ENCODE peak calls at places on chromosome 4, in eight cellular contexts. One of them, this sample, is unnamed.

GRCh38 chr4:23972202-23972601 is 82.4 kb upstream of the PPARGC1A start:
- DNase-seq in endothelial cell of umbilical vein: no peak
- DNase-seq in testis: no peak
- DNase-seq in stomach: no peak
- DNase-seq in HCT116: no peak
- DNase-seq in lower leg skin: no peak
- DNase-seq in body of pancreas: no peak
- DNase-seq in prostate gland: no peak
- DNase-seq in this sample: no peak

GRCh38 chr4:62487016-62487415 is 1286.9 kb downstream of the ADGRL3 start:
- DNase-seq in endothelial cell of umbilical vein: no peak
- DNase-seq in testis: no peak
- DNase-seq in stomach: no peak
- DNase-seq in HCT116: no peak
- DNase-seq in lower leg skin: no peak
- DNase-seq in body of pancreas: no peak
- DNase-seq in prostate gland: no peak
- DNase-seq in this sample: no peak

GRCh38 chr4:32290102-32290501 is 1569.9 kb downstream of the PCDH7 start:
- DNase-seq in endothelial cell of umbilical vein: no peak
- DNase-seq in testis: no peak
- DNase-seq in stomach: no peak
- DNase-seq in HCT116: no peak
- DNase-seq in lower leg skin: no peak
- DNase-seq in body of pancreas: no peak
- DNase-seq in prostate gland: no peak
- DNase-seq in this sample: no peak

GRCh38 chr4:80235451-80235850 is 31.0 kb upstream of the FGF5 start:
- DNase-seq in endothelial cell of umbilical vein: no peak
- DNase-seq in testis: no peak
- DNase-seq in stomach: no peak
- DNase-seq in HCT116: no peak
- DNase-seq in lower leg skin: no peak
- DNase-seq in body of pancreas: no peak
- DNase-seq in prostate gland: no peak
- DNase-seq in this sample: no peak

GRCh38 chr4:125091031-125091540 is 223.7 kb upstream of the FAT4 start:
- DNase-seq in endothelial cell of umbilical vein: no peak
- DNase-seq in testis: no peak
- DNase-seq in stomach: no peak
- DNase-seq in HCT116: no peak
- DNase-seq in lower leg skin: no peak
- DNase-seq in body of pancreas: no peak
- DNase-seq in prostate gland: no peak
- DNase-seq in this sample: no peak

GRCh38 chr4:109989044-109989443 is 76.4 kb downstream of the EGF start:
- DNase-seq in endothelial cell of umbilical vein: no peak
- DNase-seq in testis: no peak
- DNase-seq in stomach: no peak
- DNase-seq in HCT116: peak
- DNase-seq in lower leg skin: no peak
- DNase-seq in body of pancreas: no peak
- DNase-seq in prostate gland: peak
- DNase-seq in this sample: no peak

GRCh38 chr4:102598102-102598758 is 97.1 kb downstream of the NFKB1 start:
- DNase-seq in endothelial cell of umbilical vein: no peak
- DNase-seq in testis: no peak
- DNase-seq in stomach: no peak
- DNase-seq in HCT116: no peak
- DNase-seq in lower leg skin: no peak
- DNase-seq in body of pancreas: no peak
- DNase-seq in prostate gland: no peak
- DNase-seq in this sample: no peak

GRCh38 chr4:119841361-119841760 is 212.8 kb upstream of the PDE5A start:
- DNase-seq in endothelial cell of umbilical vein: no peak
- DNase-seq in testis: no peak
- DNase-seq in stomach: no peak
- DNase-seq in HCT116: no peak
- DNase-seq in lower leg skin: no peak
- DNase-seq in body of pancreas: no peak
- DNase-seq in prostate gland: no peak
- DNase-seq in this sample: no peak

GRCh38 chr4:749771-750666 is 44.4 kb downstream of the PCGF3 start:
- DNase-seq in endothelial cell of umbilical vein: peak
- DNase-seq in testis: no peak
- DNase-seq in stomach: no peak
- DNase-seq in HCT116: no peak
- DNase-seq in lower leg skin: no peak
- DNase-seq in body of pancreas: no peak
- DNase-seq in prostate gland: no peak
- DNase-seq in this sample: no peak

GRCh38 chr4:2796261-2797187 is 3.6 kb downstream of the SH3BP2 start:
- DNase-seq in endothelial cell of umbilical vein: peak
- DNase-seq in testis: no peak
- DNase-seq in stomach: peak
- DNase-seq in HCT116: no peak
- DNase-seq in lower leg skin: peak
- DNase-seq in body of pancreas: peak
- DNase-seq in prostate gland: peak
- DNase-seq in this sample: peak

GRCh38 chr4:124810814-124811213 is 98.3 kb upstream of the ANKRD50 start:
- DNase-seq in endothelial cell of umbilical vein: no peak
- DNase-seq in testis: no peak
- DNase-seq in stomach: no peak
- DNase-seq in HCT116: no peak
- DNase-seq in lower leg skin: no peak
- DNase-seq in body of pancreas: no peak
- DNase-seq in prostate gland: no peak
- DNase-seq in this sample: no peak

GRCh38 chr4:183733181-183733580 is 74.1 kb downstream of the TRAPPC11 start:
- DNase-seq in endothelial cell of umbilical vein: no peak
- DNase-seq in testis: no peak
- DNase-seq in stomach: no peak
- DNase-seq in HCT116: no peak
- DNase-seq in lower leg skin: no peak
- DNase-seq in body of pancreas: no peak
- DNase-seq in prostate gland: no peak
- DNase-seq in this sample: no peak

GRCh38 chr4:187354740-187355139 is 631.1 kb upstream of the FAT1 start:
- DNase-seq in endothelial cell of umbilical vein: no peak
- DNase-seq in testis: no peak
- DNase-seq in stomach: no peak
- DNase-seq in HCT116: no peak
- DNase-seq in lower leg skin: no peak
- DNase-seq in body of pancreas: no peak
- DNase-seq in prostate gland: peak
- DNase-seq in this sample: no peak
- TF ChIP-seq POLR2A in endothelial cell of umbilical vein: no peak
- TF ChIP-seq POLR2A in testis: no peak
- TF ChIP-seq POLR2A in stomach: no peak
- TF ChIP-seq POLR2A in HCT116: no peak
- TF ChIP-seq POLR2A in lower leg skin: no peak
- TF ChIP-seq POLR2A in body of pancreas: no peak
- TF ChIP-seq POLR2A in prostate gland: no peak
- TF ChIP-seq POLR2A in this sample: no peak

GRCh38 chr4:87975466-87975865 is at the start of gene SPP1:
- DNase-seq in endothelial cell of umbilical vein: no peak
- DNase-seq in testis: peak
- DNase-seq in stomach: no peak
- DNase-seq in HCT116: no peak
- DNase-seq in lower leg skin: no peak
- DNase-seq in body of pancreas: peak
- DNase-seq in prostate gland: no peak
- DNase-seq in this sample: no peak
- TF ChIP-seq CTCF in endothelial cell of umbilical vein: no peak
- TF ChIP-seq CTCF in testis: no peak
- TF ChIP-seq CTCF in stomach: no peak
- TF ChIP-seq CTCF in HCT116: no peak
- TF ChIP-seq CTCF in lower leg skin: no peak
- TF ChIP-seq CTCF in body of pancreas: no peak
- TF ChIP-seq CTCF in prostate gland: no peak
- TF ChIP-seq CTCF in this sample: no peak

DNA sequence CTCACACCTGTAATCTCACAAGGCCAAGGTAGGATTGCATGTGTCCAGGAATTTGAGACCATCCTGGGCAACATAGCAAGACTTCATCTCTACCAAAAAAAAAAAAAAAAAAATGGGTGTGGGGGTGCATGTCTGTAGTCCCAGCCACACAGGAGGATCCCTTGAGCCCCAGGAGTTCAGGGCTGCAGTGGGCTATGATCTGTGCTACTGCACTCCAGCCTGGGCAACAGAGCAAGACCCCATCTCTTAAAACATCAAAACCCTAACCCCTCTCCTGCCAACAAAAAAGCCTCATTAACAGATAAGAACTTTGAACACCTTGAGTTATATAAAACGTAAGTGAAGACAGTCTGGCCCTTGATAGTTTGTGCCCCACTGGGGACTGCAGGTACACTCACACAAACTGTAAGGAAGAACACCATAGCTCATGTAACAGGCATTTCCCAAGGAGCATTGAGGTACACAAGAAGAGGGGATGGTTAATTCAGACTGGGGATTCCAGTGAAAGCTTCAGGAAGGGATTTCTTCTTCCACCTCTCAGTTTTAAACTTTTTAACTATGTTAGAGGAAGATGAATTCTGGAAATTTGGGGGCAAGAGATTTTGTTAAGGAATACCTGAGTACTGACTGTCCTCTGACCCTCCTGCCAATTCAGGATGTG is 34.7 kb downstream of the RBPJ start:
- DNase-seq in endothelial cell of umbilical vein: no peak
- DNase-seq in testis: no peak
- DNase-seq in stomach: no peak
- DNase-seq in HCT116: no peak
- DNase-seq in lower leg skin: no peak
- DNase-seq in body of pancreas: no peak
- DNase-seq in prostate gland: no peak
- DNase-seq in this sample: no peak
- TF ChIP-seq POLR2A in endothelial cell of umbilical vein: no peak
- TF ChIP-seq POLR2A in testis: no peak
- TF ChIP-seq POLR2A in stomach: no peak
- TF ChIP-seq POLR2A in HCT116: no peak
- TF ChIP-seq POLR2A in lower leg skin: no peak
- TF ChIP-seq POLR2A in body of pancreas: no peak
- TF ChIP-seq POLR2A in prostate gland: no peak
- TF ChIP-seq POLR2A in this sample: no peak

DNA sequence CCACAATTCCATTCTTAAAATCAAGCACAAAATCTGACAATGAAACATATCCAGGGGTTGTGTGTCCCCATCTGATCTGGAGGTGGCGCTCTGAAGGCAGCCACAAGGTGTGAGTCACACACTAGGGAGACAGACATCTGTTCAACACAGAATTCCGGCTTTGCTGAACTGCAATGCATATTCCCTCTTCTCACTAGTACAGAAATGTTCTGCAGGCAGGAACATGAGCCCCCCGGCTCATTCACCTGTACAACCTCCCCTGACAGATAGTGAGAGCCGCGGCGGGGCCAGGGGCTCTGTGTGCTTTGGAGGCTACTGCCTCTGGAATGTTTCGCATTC is 41.9 kb downstream of the WDR1 start:
- DNase-seq in endothelial cell of umbilical vein: peak
- DNase-seq in testis: no peak
- DNase-seq in stomach: peak
- DNase-seq in HCT116: no peak
- DNase-seq in lower leg skin: peak
- DNase-seq in body of pancreas: peak
- DNase-seq in prostate gland: no peak
- DNase-seq in this sample: no peak
- TF ChIP-seq CTCF in endothelial cell of umbilical vein: peak
- TF ChIP-seq CTCF in testis: no peak
- TF ChIP-seq CTCF in stomach: no peak
- TF ChIP-seq CTCF in HCT116: peak
- TF ChIP-seq CTCF in lower leg skin: no peak
- TF ChIP-seq CTCF in body of pancreas: no peak
- TF ChIP-seq CTCF in prostate gland: no peak
- TF ChIP-seq CTCF in this sample: no peak

GRCh38 chr4:26583865-26584652 is at the start of gene TBC1D19:
- DNase-seq in endothelial cell of umbilical vein: peak
- DNase-seq in testis: peak
- DNase-seq in stomach: peak
- DNase-seq in HCT116: peak
- DNase-seq in lower leg skin: peak
- DNase-seq in body of pancreas: peak
- DNase-seq in prostate gland: peak
- DNase-seq in this sample: peak
- TF ChIP-seq POLR2A in endothelial cell of umbilical vein: peak
- TF ChIP-seq POLR2A in testis: no peak
- TF ChIP-seq POLR2A in stomach: no peak
- TF ChIP-seq POLR2A in HCT116: peak
- TF ChIP-seq POLR2A in lower leg skin: no peak
- TF ChIP-seq POLR2A in body of pancreas: peak
- TF ChIP-seq POLR2A in prostate gland: peak
- TF ChIP-seq POLR2A in this sample: no peak

GRCh38 chr4:37188100-37188499 is 56.4 kb upstream of the NWD2 start:
- DNase-seq in endothelial cell of umbilical vein: no peak
- DNase-seq in testis: peak
- DNase-seq in stomach: no peak
- DNase-seq in HCT116: peak
- DNase-seq in lower leg skin: no peak
- DNase-seq in body of pancreas: no peak
- DNase-seq in prostate gland: no peak
- DNase-seq in this sample: no peak
- TF ChIP-seq CTCF in endothelial cell of umbilical vein: no peak
- TF ChIP-seq CTCF in testis: no peak
- TF ChIP-seq CTCF in stomach: no peak
- TF ChIP-seq CTCF in HCT116: peak
- TF ChIP-seq CTCF in lower leg skin: no peak
- TF ChIP-seq CTCF in body of pancreas: no peak
- TF ChIP-seq CTCF in prostate gland: no peak
- TF ChIP-seq CTCF in this sample: no peak